ENCODE peak calls at places on chromosomes 1 and 21, in ten cellular contexts. One of them, this sample, is unnamed.

GRCh38 chr21:32463367-32463766 is 50.9 kb downstream of the EVA1C start:
- DNase-seq in upper lobe of right lung: no peak
- DNase-seq in body of pancreas: no peak
- DNase-seq in astrocyte of the spinal cord: peak
- DNase-seq in tibial nerve: no peak
- DNase-seq in AG04450: no peak
- DNase-seq in PC-9: no peak
- DNase-seq in astrocyte of the cerebellum: no peak
- DNase-seq in right lobe of liver: no peak
- DNase-seq in left lung: no peak
- DNase-seq in this sample: peak

GRCh38 chr1:200363200-200363933 is 46.5 kb downstream of the ZNF281 start:
- DNase-seq in upper lobe of right lung: no peak
- DNase-seq in body of pancreas: no peak
- DNase-seq in astrocyte of the spinal cord: no peak
- DNase-seq in tibial nerve: no peak
- DNase-seq in AG04450: no peak
- DNase-seq in PC-9: no peak
- DNase-seq in astrocyte of the cerebellum: no peak
- DNase-seq in right lobe of liver: no peak
- DNase-seq in left lung: no peak
- DNase-seq in this sample: peak

GRCh38 chr21:38913120-38913975 is 107.6 kb downstream of the ETS2 start:
- DNase-seq in upper lobe of right lung: peak
- DNase-seq in body of pancreas: peak
- DNase-seq in astrocyte of the spinal cord: peak
- DNase-seq in tibial nerve: peak
- DNase-seq in AG04450: peak
- DNase-seq in PC-9: peak
- DNase-seq in astrocyte of the cerebellum: peak
- DNase-seq in right lobe of liver: peak
- DNase-seq in left lung: peak
- DNase-seq in this sample: no peak

GRCh38 chr1:223114871-223115270 is 28.2 kb downstream of the TLR5 start:
- DNase-seq in upper lobe of right lung: no peak
- DNase-seq in body of pancreas: no peak
- DNase-seq in astrocyte of the spinal cord: no peak
- DNase-seq in tibial nerve: no peak
- DNase-seq in AG04450: no peak
- DNase-seq in PC-9: no peak
- DNase-seq in astrocyte of the cerebellum: no peak
- DNase-seq in right lobe of liver: no peak
- DNase-seq in left lung: no peak
- DNase-seq in this sample: peak

GRCh38 chr21:21232320-21232719 is 234.1 kb downstream of the NCAM2 start:
- DNase-seq in upper lobe of right lung: no peak
- DNase-seq in body of pancreas: no peak
- DNase-seq in astrocyte of the spinal cord: peak
- DNase-seq in tibial nerve: no peak
- DNase-seq in AG04450: peak
- DNase-seq in PC-9: no peak
- DNase-seq in astrocyte of the cerebellum: peak
- DNase-seq in right lobe of liver: no peak
- DNase-seq in left lung: no peak
- DNase-seq in this sample: peak

GRCh38 chr1:74470936-74471335 is 41.5 kb downstream of the LRRC53 start:
- DNase-seq in upper lobe of right lung: no peak
- DNase-seq in body of pancreas: no peak
- DNase-seq in astrocyte of the spinal cord: no peak
- DNase-seq in tibial nerve: no peak
- DNase-seq in AG04450: no peak
- DNase-seq in PC-9: no peak
- DNase-seq in astrocyte of the cerebellum: no peak
- DNase-seq in right lobe of liver: no peak
- DNase-seq in left lung: no peak
- DNase-seq in this sample: no peak

GRCh38 chr1:224528900-224529299 is 87.2 kb upstream of the CNIH3 start:
- DNase-seq in upper lobe of right lung: no peak
- DNase-seq in body of pancreas: peak
- DNase-seq in astrocyte of the spinal cord: peak
- DNase-seq in tibial nerve: no peak
- DNase-seq in AG04450: peak
- DNase-seq in PC-9: peak
- DNase-seq in astrocyte of the cerebellum: no peak
- DNase-seq in right lobe of liver: no peak
- DNase-seq in left lung: no peak
- DNase-seq in this sample: peak

GRCh38 chr21:39788383-39788782 is 43.4 kb downstream of the IGSF5 start:
- DNase-seq in upper lobe of right lung: peak
- DNase-seq in body of pancreas: peak
- DNase-seq in astrocyte of the spinal cord: peak
- DNase-seq in tibial nerve: peak
- DNase-seq in AG04450: no peak
- DNase-seq in PC-9: peak
- DNase-seq in astrocyte of the cerebellum: peak
- DNase-seq in right lobe of liver: peak
- DNase-seq in left lung: peak
- DNase-seq in this sample: peak

DNA sequence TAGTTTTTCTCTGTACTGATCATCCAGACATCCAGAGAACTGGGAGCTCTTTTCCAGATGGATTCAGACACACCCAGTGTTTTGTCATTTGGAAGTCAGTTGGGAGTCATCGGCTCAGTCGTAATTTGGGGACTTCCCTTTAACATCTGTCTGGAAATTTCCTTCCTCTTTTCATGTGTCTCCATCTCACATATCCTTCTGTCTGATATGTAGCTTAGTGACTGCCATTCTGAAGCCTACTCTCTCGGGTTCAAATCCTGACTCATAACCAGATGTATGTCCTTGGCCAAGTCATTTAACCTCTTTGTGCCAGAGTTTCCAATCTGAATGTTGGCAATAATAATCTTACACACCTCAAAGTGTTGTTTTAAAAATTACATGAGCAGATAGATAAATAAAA is 3.0 kb downstream of the MORC3 start:
- DNase-seq in upper lobe of right lung: no peak
- DNase-seq in body of pancreas: no peak
- DNase-seq in astrocyte of the spinal cord: no peak
- DNase-seq in tibial nerve: no peak
- DNase-seq in AG04450: no peak
- DNase-seq in PC-9: no peak
- DNase-seq in astrocyte of the cerebellum: no peak
- DNase-seq in right lobe of liver: no peak
- DNase-seq in left lung: no peak
- DNase-seq in this sample: peak
- H3K4me3 ChIP-seq in upper lobe of right lung: no peak
- H3K4me3 ChIP-seq in body of pancreas: no peak
- H3K4me3 ChIP-seq in astrocyte of the spinal cord: no peak
- H3K4me3 ChIP-seq in tibial nerve: no peak
- H3K4me3 ChIP-seq in AG04450: no peak
- H3K4me3 ChIP-seq in PC-9: no peak
- H3K4me3 ChIP-seq in astrocyte of the cerebellum: no peak
- H3K4me3 ChIP-seq in right lobe of liver: no peak
- H3K4me3 ChIP-seq in left lung: no peak
- H3K4me3 ChIP-seq in this sample: no peak

DNA sequence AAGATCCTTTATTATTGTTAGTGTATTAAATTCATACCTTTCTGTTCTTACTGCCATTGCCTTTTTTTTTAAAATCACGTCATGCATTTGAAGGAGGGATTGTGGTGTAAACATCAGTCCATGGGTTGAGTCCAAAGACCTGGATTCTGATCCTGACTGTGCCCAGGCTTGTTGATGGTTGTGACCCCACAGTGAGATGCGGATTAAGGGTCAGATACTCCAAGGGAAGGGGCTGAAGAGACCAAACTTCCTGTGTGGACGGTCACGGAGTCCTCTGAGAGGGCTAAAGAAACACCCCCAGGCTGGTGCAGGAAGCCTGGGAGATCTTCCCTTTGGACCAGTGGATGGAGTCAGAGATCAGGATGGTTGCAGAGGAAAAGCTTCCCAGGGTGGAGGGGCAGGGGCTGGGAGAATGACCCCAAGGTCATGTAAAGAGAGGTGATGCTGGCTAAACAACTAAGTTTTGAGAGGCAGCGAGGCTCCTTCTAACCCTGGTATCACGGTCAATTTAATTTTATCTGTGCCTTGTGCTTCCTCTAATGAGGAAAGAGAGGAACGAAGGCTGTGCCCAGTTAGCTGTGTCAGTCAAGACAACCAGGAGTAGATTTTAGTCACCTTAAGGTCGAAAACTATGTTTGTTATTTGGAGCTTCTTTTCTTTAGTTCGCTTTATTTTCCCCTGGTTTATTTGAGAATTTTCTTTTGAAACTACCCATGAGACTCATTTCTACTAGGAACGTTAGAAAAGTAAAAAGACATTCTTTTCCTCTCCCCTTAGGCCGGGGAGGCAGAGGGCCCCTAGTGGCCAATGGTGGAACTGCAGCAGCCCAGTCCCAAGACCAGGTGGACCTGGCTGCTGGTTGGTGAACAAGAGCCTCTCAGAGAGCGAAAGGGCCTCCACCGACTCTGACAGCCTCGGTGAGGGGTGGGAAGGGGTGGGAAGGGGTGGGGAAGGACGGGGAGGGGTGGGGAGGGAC is 8.7 kb upstream of the GPR161 start:
- DNase-seq in upper lobe of right lung: peak
- DNase-seq in body of pancreas: peak
- DNase-seq in astrocyte of the spinal cord: peak
- DNase-seq in tibial nerve: peak
- DNase-seq in AG04450: peak
- DNase-seq in PC-9: peak
- DNase-seq in astrocyte of the cerebellum: peak
- DNase-seq in right lobe of liver: peak
- DNase-seq in left lung: peak
- DNase-seq in this sample: peak
- H3K4me3 ChIP-seq in upper lobe of right lung: no peak
- H3K4me3 ChIP-seq in body of pancreas: no peak
- H3K4me3 ChIP-seq in astrocyte of the spinal cord: no peak
- H3K4me3 ChIP-seq in tibial nerve: no peak
- H3K4me3 ChIP-seq in AG04450: no peak
- H3K4me3 ChIP-seq in PC-9: no peak
- H3K4me3 ChIP-seq in astrocyte of the cerebellum: no peak
- H3K4me3 ChIP-seq in right lobe of liver: no peak
- H3K4me3 ChIP-seq in left lung: no peak
- H3K4me3 ChIP-seq in this sample: no peak

GRCh38 chr21:45405819-45406762 is 1.1 kb downstream of the COL18A1 start:
- DNase-seq in upper lobe of right lung: no peak
- DNase-seq in body of pancreas: peak
- DNase-seq in astrocyte of the spinal cord: peak
- DNase-seq in tibial nerve: no peak
- DNase-seq in AG04450: no peak
- DNase-seq in PC-9: peak
- DNase-seq in astrocyte of the cerebellum: no peak
- DNase-seq in right lobe of liver: peak
- DNase-seq in left lung: no peak
- DNase-seq in this sample: peak

GRCh38 chr21:45406801-45407628 is 2.0 kb downstream of the COL18A1 start:
- DNase-seq in upper lobe of right lung: no peak
- DNase-seq in body of pancreas: peak
- DNase-seq in astrocyte of the spinal cord: peak
- DNase-seq in tibial nerve: no peak
- DNase-seq in AG04450: no peak
- DNase-seq in PC-9: no peak
- DNase-seq in astrocyte of the cerebellum: no peak
- DNase-seq in right lobe of liver: peak
- DNase-seq in left lung: no peak
- DNase-seq in this sample: no peak

GRCh38 chr21:45408811-45409261 is 3.9 kb downstream of the COL18A1 start:
- DNase-seq in upper lobe of right lung: no peak
- DNase-seq in body of pancreas: peak
- DNase-seq in astrocyte of the spinal cord: no peak
- DNase-seq in tibial nerve: no peak
- DNase-seq in AG04450: no peak
- DNase-seq in PC-9: no peak
- DNase-seq in astrocyte of the cerebellum: no peak
- DNase-seq in right lobe of liver: peak
- DNase-seq in left lung: no peak
- DNase-seq in this sample: no peak

GRCh38 chr21:45408271-45408791 is 3.4 kb downstream of the COL18A1 start:
- DNase-seq in upper lobe of right lung: no peak
- DNase-seq in body of pancreas: peak
- DNase-seq in astrocyte of the spinal cord: no peak
- DNase-seq in tibial nerve: no peak
- DNase-seq in AG04450: no peak
- DNase-seq in PC-9: no peak
- DNase-seq in astrocyte of the cerebellum: no peak
- DNase-seq in right lobe of liver: peak
- DNase-seq in left lung: no peak
- DNase-seq in this sample: no peak

DNA sequence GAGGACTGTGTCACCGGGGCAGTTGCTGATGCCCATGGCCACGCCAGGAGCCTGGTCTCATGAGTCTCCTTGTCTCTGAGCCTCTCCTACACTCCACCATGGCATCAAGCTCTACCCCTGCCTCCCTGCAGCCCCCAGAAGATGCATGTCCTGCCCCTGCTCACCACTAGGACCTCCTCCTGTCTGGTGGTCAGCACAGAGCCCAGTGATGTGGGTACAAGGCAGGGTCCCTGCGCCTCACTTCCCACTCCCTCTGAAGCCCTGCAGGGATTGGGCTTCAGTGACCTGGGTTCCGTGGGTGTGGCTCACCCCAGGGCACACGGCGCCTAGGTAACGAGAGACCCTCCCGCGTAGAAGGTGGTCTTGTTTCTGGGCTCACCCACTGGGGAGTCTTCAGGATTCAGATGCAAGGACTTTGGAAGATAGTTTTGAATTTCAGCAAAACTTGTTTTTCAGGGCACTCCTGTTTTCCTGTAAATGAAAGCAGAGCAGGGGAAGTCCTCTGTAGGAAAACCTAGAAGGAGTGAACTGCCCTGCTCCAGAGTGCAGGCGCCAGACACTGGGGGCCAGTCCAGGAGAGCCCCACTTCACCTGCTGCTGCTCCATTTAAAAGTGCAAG is 2.8 kb downstream of the COL18A1 start:
- DNase-seq in upper lobe of right lung: no peak
- DNase-seq in body of pancreas: no peak
- DNase-seq in astrocyte of the spinal cord: no peak
- DNase-seq in tibial nerve: no peak
- DNase-seq in AG04450: no peak
- DNase-seq in PC-9: peak
- DNase-seq in astrocyte of the cerebellum: no peak
- DNase-seq in right lobe of liver: peak
- DNase-seq in left lung: no peak
- DNase-seq in this sample: no peak
- H3K4me3 ChIP-seq in upper lobe of right lung: no peak
- H3K4me3 ChIP-seq in body of pancreas: no peak
- H3K4me3 ChIP-seq in astrocyte of the spinal cord: no peak
- H3K4me3 ChIP-seq in tibial nerve: no peak
- H3K4me3 ChIP-seq in AG04450: no peak
- H3K4me3 ChIP-seq in PC-9: no peak
- H3K4me3 ChIP-seq in astrocyte of the cerebellum: no peak
- H3K4me3 ChIP-seq in right lobe of liver: no peak
- H3K4me3 ChIP-seq in left lung: no peak
- H3K4me3 ChIP-seq in this sample: no peak

DNA sequence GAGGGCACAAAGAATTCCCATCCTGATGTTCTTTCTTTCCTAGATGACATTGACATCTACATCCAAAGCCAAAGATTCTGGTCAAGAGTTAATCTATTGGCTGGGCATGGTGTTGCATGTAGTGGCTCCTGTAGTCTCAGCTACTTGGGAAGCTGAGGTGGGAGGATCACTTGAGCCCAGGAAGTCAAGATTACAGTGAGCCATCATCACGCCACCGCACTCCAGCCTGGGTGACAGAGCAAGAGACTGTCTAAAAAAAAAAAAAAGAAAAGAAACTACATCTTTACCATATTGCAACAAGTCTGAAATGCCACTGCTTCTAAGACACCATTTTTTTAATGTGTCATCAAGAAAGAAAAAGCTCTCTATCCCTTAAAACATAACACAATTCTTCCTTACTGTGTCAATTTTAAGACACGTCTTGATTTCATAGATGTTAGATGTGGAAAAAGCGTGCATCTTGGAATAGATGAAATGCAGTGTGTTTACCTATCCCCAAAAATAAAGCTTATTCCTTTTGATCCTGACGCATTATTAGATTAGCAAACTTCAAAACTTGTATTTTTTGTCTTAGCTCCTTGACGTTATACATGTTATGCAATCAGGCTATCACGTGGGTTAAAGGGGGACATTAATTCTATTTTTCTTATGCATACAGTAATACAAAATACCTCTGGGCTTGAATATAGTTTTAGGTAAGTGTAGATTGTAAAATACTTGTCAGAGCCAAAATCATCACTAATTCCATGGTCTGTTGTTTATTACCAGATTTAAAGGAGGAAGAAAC is 46.3 kb downstream of the ELAPOR1 start:
- DNase-seq in upper lobe of right lung: no peak
- DNase-seq in body of pancreas: no peak
- DNase-seq in astrocyte of the spinal cord: no peak
- DNase-seq in tibial nerve: no peak
- DNase-seq in AG04450: no peak
- DNase-seq in PC-9: no peak
- DNase-seq in astrocyte of the cerebellum: no peak
- DNase-seq in right lobe of liver: no peak
- DNase-seq in left lung: no peak
- DNase-seq in this sample: no peak
- H3K4me3 ChIP-seq in upper lobe of right lung: no peak
- H3K4me3 ChIP-seq in body of pancreas: no peak
- H3K4me3 ChIP-seq in astrocyte of the spinal cord: no peak
- H3K4me3 ChIP-seq in tibial nerve: no peak
- H3K4me3 ChIP-seq in AG04450: no peak
- H3K4me3 ChIP-seq in PC-9: no peak
- H3K4me3 ChIP-seq in astrocyte of the cerebellum: no peak
- H3K4me3 ChIP-seq in right lobe of liver: no peak
- H3K4me3 ChIP-seq in left lung: no peak
- H3K4me3 ChIP-seq in this sample: no peak

This sample was measured in fibroblast of villous mesenchyme.